ENCODE peak calls at places on chromosomes 1 and 21, in seven cellular contexts. One of them, this sample, is unnamed.

GRCh38 chr1:33342041-33342723 is 21.3 kb upstream of the A3GALT2 start:
- DNase-seq in prostate gland: peak; percentile 91
- DNase-seq in PC-3: peak; percentile 96
- DNase-seq in A549: peak; percentile 56
- DNase-seq in NCI-H2081: peak; percentile 98
- DNase-seq in lower leg skin: peak; percentile 94
- DNase-seq in Kasumi-1: no peak
- DNase-seq in this sample: peak; percentile 98

GRCh38 chr21:41438425-41439113 is 12.5 kb downstream of the MX1 start:
- DNase-seq in NCI-H2081: no peak
- DNase-seq in prostate gland: no peak
- DNase-seq in A549: no peak
- DNase-seq in Kasumi-1: no peak
- DNase-seq in lower leg skin: peak; percentile 84
- DNase-seq in PC-3: no peak
- DNase-seq in this sample: no peak

GRCh38 chr21:21734088-21734487 is 735.9 kb downstream of the NCAM2 start:
- DNase-seq in PC-3: no peak
- DNase-seq in prostate gland: no peak
- DNase-seq in lower leg skin: no peak
- DNase-seq in A549: no peak
- DNase-seq in NCI-H2081: no peak
- DNase-seq in Kasumi-1: no peak
- DNase-seq in this sample: no peak

GRCh38 chr1:48026275-48026674 is 29.1 kb upstream of the TRABD2B start:
- DNase-seq in A549: no peak
- DNase-seq in PC-3: peak; percentile 43
- DNase-seq in prostate gland: no peak
- DNase-seq in NCI-H2081: no peak
- DNase-seq in Kasumi-1: no peak
- DNase-seq in lower leg skin: peak; percentile 28
- DNase-seq in this sample: no peak

GRCh38 chr1:201714542-201715276 is 114.2 kb upstream of the IPO9 start:
- DNase-seq in A549: peak; percentile 98
- DNase-seq in Kasumi-1: peak; percentile 57
- DNase-seq in NCI-H2081: no peak
- DNase-seq in prostate gland: no peak
- DNase-seq in lower leg skin: peak; percentile 97
- DNase-seq in PC-3: peak; percentile 95
- DNase-seq in this sample: peak; percentile 99

GRCh38 chr1:209405183-209405823 is 178.2 kb upstream of the CAMK1G start:
- DNase-seq in A549: no peak
- DNase-seq in NCI-H2081: no peak
- DNase-seq in PC-3: peak; percentile 94
- DNase-seq in prostate gland: no peak
- DNase-seq in lower leg skin: no peak
- DNase-seq in Kasumi-1: no peak
- DNase-seq in this sample: peak; percentile 77

GRCh38 chr1:197145451-197146029 is 929 bp downstream of the ASPM start:
- DNase-seq in lower leg skin: no peak
- DNase-seq in NCI-H2081: no peak
- DNase-seq in A549: no peak
- DNase-seq in prostate gland: no peak
- DNase-seq in Kasumi-1: peak; percentile 55
- DNase-seq in PC-3: no peak
- DNase-seq in this sample: peak; percentile 35

GRCh38 chr1:97314685-97315084 is 593.1 kb downstream of the PTBP2 start:
- DNase-seq in NCI-H2081: no peak
- DNase-seq in prostate gland: no peak
- DNase-seq in PC-3: no peak
- DNase-seq in Kasumi-1: no peak
- DNase-seq in lower leg skin: no peak
- DNase-seq in A549: no peak
- DNase-seq in this sample: no peak

GRCh38 chr1:232414100-232414499 is 215.8 kb downstream of the SIPA1L2 start:
- DNase-seq in PC-3: no peak
- DNase-seq in NCI-H2081: no peak
- DNase-seq in lower leg skin: no peak
- DNase-seq in prostate gland: no peak
- DNase-seq in A549: no peak
- DNase-seq in Kasumi-1: no peak
- DNase-seq in this sample: no peak

GRCh38 chr21:18743523-18743922 is 339.9 kb upstream of the TMPRSS15 start:
- DNase-seq in lower leg skin: no peak
- DNase-seq in A549: no peak
- DNase-seq in PC-3: no peak
- DNase-seq in NCI-H2081: no peak
- DNase-seq in prostate gland: no peak
- DNase-seq in Kasumi-1: no peak
- DNase-seq in this sample: no peak

GRCh38 chr1:167401260-167401873 is 117.0 kb downstream of the CD247 start:
- DNase-seq in Kasumi-1: peak; percentile 71
- DNase-seq in prostate gland: peak; percentile 32
- DNase-seq in PC-3: peak; percentile 81
- DNase-seq in NCI-H2081: peak; percentile 61
- DNase-seq in A549: peak; percentile 51
- DNase-seq in lower leg skin: no peak
- DNase-seq in this sample: peak; percentile 58

GRCh38 chr1:98388431-98388830 is 273.1 kb upstream of the SNX7 start:
- DNase-seq in lower leg skin: no peak
- DNase-seq in NCI-H2081: no peak
- DNase-seq in Kasumi-1: peak; percentile 64
- DNase-seq in A549: no peak
- DNase-seq in prostate gland: no peak
- DNase-seq in PC-3: peak; percentile 87
- DNase-seq in this sample: peak; percentile 89

GRCh38 chr1:6498576-6499111 is 7.2 kb upstream of the PLEKHG5 start:
- DNase-seq in A549: no peak
- DNase-seq in PC-3: no peak
- DNase-seq in NCI-H2081: no peak
- DNase-seq in prostate gland: no peak
- DNase-seq in Kasumi-1: no peak
- DNase-seq in lower leg skin: no peak
- DNase-seq in this sample: no peak

GRCh38 chr21:37914211-37914900 is 1.9 kb downstream of the KCNJ6 start:
- DNase-seq in Kasumi-1: no peak
- DNase-seq in A549: no peak
- DNase-seq in prostate gland: no peak
- DNase-seq in lower leg skin: no peak
- DNase-seq in PC-3: peak; percentile 14
- DNase-seq in NCI-H2081: peak; percentile 2
- DNase-seq in this sample: peak; percentile 15

GRCh38 chr1:45146833-45147232 is 59.6 kb downstream of the ZSWIM5 start:
- DNase-seq in prostate gland: no peak
- DNase-seq in lower leg skin: no peak
- DNase-seq in PC-3: no peak
- DNase-seq in A549: no peak
- DNase-seq in Kasumi-1: no peak
- DNase-seq in NCI-H2081: no peak
- DNase-seq in this sample: no peak

GRCh38 chr1:15584489-15585363 is at the start of gene AGMAT:
- DNase-seq in Kasumi-1: peak; percentile 41
- DNase-seq in prostate gland: no peak
- DNase-seq in A549: peak; percentile 68
- DNase-seq in NCI-H2081: peak; percentile 20
- DNase-seq in PC-3: peak; percentile 37
- DNase-seq in lower leg skin: no peak
- DNase-seq in this sample: no peak

GRCh38 chr1:19676438-19676922 is 11.8 kb downstream of the HTR6 start:
- DNase-seq in prostate gland: no peak
- DNase-seq in NCI-H2081: no peak
- DNase-seq in PC-3: peak; percentile 57
- DNase-seq in lower leg skin: peak; percentile 93
- DNase-seq in A549: peak; percentile 28
- DNase-seq in Kasumi-1: peak; percentile 64
- DNase-seq in this sample: peak; percentile 53

GRCh38 chr1:88736633-88737248 is 52.7 kb downstream of the PKN2 start:
- DNase-seq in prostate gland: no peak
- DNase-seq in PC-3: peak; percentile 65
- DNase-seq in Kasumi-1: peak; percentile 82
- DNase-seq in lower leg skin: no peak
- DNase-seq in NCI-H2081: peak; percentile 17
- DNase-seq in A549: peak; percentile 4
- DNase-seq in this sample: peak; percentile 50

GRCh38 chr1:210724768-210725167 is 396.1 kb downstream of the HHAT start:
- DNase-seq in A549: no peak
- DNase-seq in NCI-H2081: no peak
- DNase-seq in PC-3: no peak
- DNase-seq in lower leg skin: no peak
- DNase-seq in prostate gland: no peak
- DNase-seq in Kasumi-1: no peak
- DNase-seq in this sample: no peak

GRCh38 chr1:157367091-157367739 is 185.1 kb downstream of the FCRL5 start:
- DNase-seq in PC-3: no peak
- DNase-seq in Kasumi-1: peak; percentile 8
- DNase-seq in lower leg skin: no peak
- DNase-seq in prostate gland: no peak
- DNase-seq in A549: no peak
- DNase-seq in NCI-H2081: no peak
- DNase-seq in this sample: no peak

GRCh38 chr1:19139711-19140110 is 70.4 kb downstream of the UBR4 start:
- DNase-seq in PC-3: no peak
- DNase-seq in Kasumi-1: no peak
- DNase-seq in NCI-H2081: no peak
- DNase-seq in A549: no peak
- DNase-seq in lower leg skin: no peak
- DNase-seq in prostate gland: no peak
- DNase-seq in this sample: no peak

GRCh38 chr1:25566730-25567341 is 23.4 kb downstream of the LDLRAP1 start:
- DNase-seq in A549: no peak
- DNase-seq in PC-3: no peak
- DNase-seq in prostate gland: peak; percentile 59
- DNase-seq in lower leg skin: no peak
- DNase-seq in NCI-H2081: no peak
- DNase-seq in Kasumi-1: no peak
- DNase-seq in this sample: peak; percentile 93

GRCh38 chr1:39178541-39179431 is 25.7 kb upstream of the MACF1 start:
- DNase-seq in PC-3: peak; percentile 94
- DNase-seq in NCI-H2081: no peak
- DNase-seq in prostate gland: no peak
- DNase-seq in A549: peak; percentile 39
- DNase-seq in Kasumi-1: no peak
- DNase-seq in lower leg skin: no peak
- DNase-seq in this sample: peak; percentile 66

GRCh38 chr1:181014431-181015257 is 8.0 kb downstream of the STX6 start:
- DNase-seq in PC-3: no peak
- DNase-seq in lower leg skin: no peak
- DNase-seq in Kasumi-1: no peak
- DNase-seq in A549: no peak
- DNase-seq in NCI-H2081: no peak
- DNase-seq in prostate gland: no peak
- DNase-seq in this sample: no peak

GRCh38 chr1:22916469-22916817 is 56.2 kb downstream of the LACTBL1 start:
- DNase-seq in lower leg skin: no peak
- DNase-seq in prostate gland: no peak
- DNase-seq in PC-3: no peak
- DNase-seq in A549: no peak
- DNase-seq in NCI-H2081: peak; percentile 75
- DNase-seq in Kasumi-1: no peak
- DNase-seq in this sample: no peak

GRCh38 chr1:185441608-185442007 is 124.6 kb upstream of the IVNS1ABP start:
- DNase-seq in A549: peak; percentile 21
- DNase-seq in NCI-H2081: no peak
- DNase-seq in lower leg skin: no peak
- DNase-seq in prostate gland: no peak
- DNase-seq in PC-3: peak; percentile 88
- DNase-seq in Kasumi-1: no peak
- DNase-seq in this sample: peak; percentile 83

GRCh38 chr1:28087614-28088167 is 719 bp downstream of the EYA3 start:
- DNase-seq in PC-3: no peak
- DNase-seq in lower leg skin: no peak
- DNase-seq in prostate gland: peak; percentile 7
- DNase-seq in A549: no peak
- DNase-seq in Kasumi-1: peak; percentile 78
- DNase-seq in NCI-H2081: no peak
- DNase-seq in this sample: no peak

GRCh38 chr1:59045636-59046035 is 251.3 kb upstream of the FGGY start:
- DNase-seq in lower leg skin: no peak
- DNase-seq in Kasumi-1: no peak
- DNase-seq in NCI-H2081: no peak
- DNase-seq in prostate gland: no peak
- DNase-seq in A549: no peak
- DNase-seq in PC-3: no peak
- DNase-seq in this sample: no peak

GRCh38 chr1:20634594-20635084 is 1.4 kb downstream of the PINK1 start:
- DNase-seq in A549: no peak
- DNase-seq in Kasumi-1: peak; percentile 70
- DNase-seq in NCI-H2081: peak; percentile 29
- DNase-seq in prostate gland: peak; percentile 27
- DNase-seq in PC-3: peak; percentile 71
- DNase-seq in lower leg skin: no peak
- DNase-seq in this sample: peak; percentile 72

GRCh38 chr1:1048765-1049164 is 25.3 kb downstream of the RNF223 start:
- DNase-seq in A549: no peak
- DNase-seq in NCI-H2081: no peak
- DNase-seq in Kasumi-1: no peak
- DNase-seq in lower leg skin: no peak
- DNase-seq in prostate gland: no peak
- DNase-seq in PC-3: no peak
- DNase-seq in this sample: no peak

GRCh38 chr21:24716306-24716918 is 890.9 kb downstream of the MRPL39 start:
- DNase-seq in lower leg skin: no peak
- DNase-seq in NCI-H2081: no peak
- DNase-seq in PC-3: no peak
- DNase-seq in Kasumi-1: no peak
- DNase-seq in prostate gland: no peak
- DNase-seq in A549: no peak
- DNase-seq in this sample: peak; percentile 0